ENCODE peak calls at places on chromosome 15, in seven cellular contexts. T, I, C, A, Q, L and P are unnamed samples.

GRCh38 chr15:74240002-74240568 is 4.0 kb downstream of the CCDC33 start:
- DNase-seq in I (peak), T (no peak), C (peak), L (no peak), A (peak), Q (no peak), P (no peak)

GRCh38 chr15:66858423-66859207 is 156.6 kb downstream of the SMAD6 start:
- DNase-seq in C (no peak), Q (no peak), L (no peak), A (no peak), I (no peak), T (no peak), P (no peak)

GRCh38 chr15:67531379-67532059 is 10.6 kb downstream of the C15orf61 start:
- DNase-seq in I (no peak), L (no peak), C (peak), A (peak), Q (no peak), T (no peak), P (no peak)

GRCh38 chr15:50229336-50229735 is 36.2 kb downstream of the HDC start:
- DNase-seq in A (no peak), Q (no peak), C (peak), T (no peak), I (no peak), L (no peak), P (no peak)

GRCh38 chr15:25812073-25812472 is 51.1 kb downstream of the ATP10A start:
- DNase-seq in I (no peak), T (no peak), Q (no peak), L (no peak), A (no peak), C (no peak), P (no peak)

GRCh38 chr15:67133738-67134576 is 68.6 kb downstream of the SMAD3 start:
- DNase-seq in C (no peak), I (no peak), Q (peak), L (peak), T (peak), A (no peak), P (peak)

GRCh38 chr15:90787881-90788280 is 70.7 kb downstream of the BLM start:
- DNase-seq in I (no peak), T (no peak), C (no peak), A (no peak), L (no peak), Q (no peak), P (no peak)

GRCh38 chr15:63243101-63243500 is 34.3 kb upstream of the APH1B start:
- DNase-seq in Q (no peak), T (no peak), C (peak), A (no peak), L (no peak), I (peak), P (no peak)

GRCh38 chr15:25858952-25859760 is 4.0 kb downstream of the ATP10A start:
- DNase-seq in I (no peak), T (no peak), L (no peak), C (no peak), A (no peak), Q (no peak), P (no peak)

GRCh38 chr15:58264068-58264971 is 126.1 kb downstream of the AQP9 start:
- DNase-seq in A (no peak), T (no peak), Q (no peak), L (no peak), C (no peak), I (no peak), P (no peak)

GRCh38 chr15:49185473-49185872 is 15.4 kb downstream of the GALK2 start:
- DNase-seq in C (no peak), L (no peak), I (no peak), Q (no peak), A (no peak), T (no peak), P (no peak)

GRCh38 chr15:59232476-59232875 is 25.8 kb downstream of the LDHAL6B start:
- DNase-seq in L (no peak), Q (no peak), A (peak), C (peak), I (no peak), T (no peak), P (no peak)

GRCh38 chr15:101479851-101480612 is 9.5 kb downstream of the PCSK6 start:
- DNase-seq in C (no peak), Q (no peak), I (no peak), L (no peak), A (no peak), T (no peak), P (no peak)

GRCh38 chr15:56243117-56243773 is 434 bp downstream of the RFX7 start:
- DNase-seq in C (peak), T (peak), Q (peak), I (peak), A (peak), L (peak), P (peak)

GRCh38 chr15:72474912-72475601 is 927 bp downstream of the ARIH1 start:
- DNase-seq in C (peak), L (peak), A (peak), I (peak), T (peak), Q (peak), P (peak)

GRCh38 chr15:100340721-100341661 is 784 bp downstream of the ADAMTS17 start:
- DNase-seq in A (no peak), C (no peak), I (no peak), T (no peak), Q (peak), L (peak), P (no peak)

GRCh38 chr15:77959094-77959879 is 118.2 kb downstream of the TBC1D2B start:
- DNase-seq in A (peak), T (peak), I (peak), Q (peak), C (peak), L (peak), P (peak)

GRCh38 chr15:65377105-65377975 is 462 bp downstream of the IGDCC3 start:
- DNase-seq in Q (no peak), L (no peak), C (peak), I (no peak), A (no peak), T (no peak), P (no peak)

GRCh38 chr15:35279811-35280210 is 194.7 kb upstream of the NANOGP8 start:
- DNase-seq in T (no peak), C (no peak), I (no peak), Q (no peak), L (no peak), A (no peak), P (no peak)

GRCh38 chr15:66648588-66648987 is 53.4 kb upstream of the SMAD6 start:
- DNase-seq in A (no peak), T (no peak), C (no peak), L (no peak), Q (no peak), I (no peak), P (no peak)

GRCh38 chr15:60511351-60512157 is 32.6 kb upstream of the ICE2 start:
- DNase-seq in A (no peak), C (no peak), I (no peak), Q (no peak), T (no peak), L (no peak), P (no peak)

GRCh38 chr15:28112101-28112760 is 13.1 kb upstream of the OCA2 start:
- DNase-seq in Q (no peak), C (no peak), T (no peak), I (no peak), A (no peak), L (no peak), P (no peak)

GRCh38 chr15:71202712-71203111 is 87.4 kb downstream of the THSD4 start:
- DNase-seq in C (no peak), Q (no peak), A (no peak), I (no peak), L (no peak), T (no peak), P (no peak)

GRCh38 chr15:61049934-61050333 is 179.2 kb downstream of the RORA start:
- DNase-seq in T (no peak), I (no peak), Q (no peak), L (no peak), C (no peak), A (peak), P (no peak)

GRCh38 chr15:70235347-70235746 is 137.6 kb upstream of the TLE3 start:
- DNase-seq in I (no peak), L (no peak), T (no peak), Q (no peak), C (no peak), A (no peak), P (no peak)

GRCh38 chr15:94563455-94563854 is 332.1 kb downstream of the MCTP2 start:
- DNase-seq in A (no peak), T (no peak), I (no peak), L (no peak), C (no peak), Q (no peak), P (no peak)

GRCh38 chr15:82043726-82044372 is 2.0 kb downstream of the MEX3B start:
- DNase-seq in L (no peak), T (no peak), Q (no peak), A (no peak), C (peak), I (no peak), P (no peak)

GRCh38 chr15:89209057-89209456 is 12.3 kb downstream of the RLBP1 start:
- DNase-seq in L (no peak), Q (no peak), A (no peak), T (no peak), C (no peak), I (no peak), P (no peak)